ENCODE peak calls at places on chromosomes 2 and 18, in seven cellular contexts. One of them, this sample, is unnamed.

GRCh38 chr2:105396254-105397024 is 2.4 kb downstream of the FHL2 start:
- DNase-seq in fibroblast of the conjunctiva: peak
- DNase-seq in GM13976: no peak
- DNase-seq in retina: no peak
- DNase-seq in activated CD4-positive, alpha-beta T cell treated with anti-CD3 and anti-CD28 coated beads, Interleukin-2, amount 50 U/mL, for 1 hour: no peak
- DNase-seq in NCI-H460: peak
- DNase-seq in NCI-H2171: no peak
- DNase-seq in this sample: peak

GRCh38 chr2:96100893-96101304 is 15.5 kb downstream of the ADRA2B start:
- DNase-seq in fibroblast of the conjunctiva: no peak
- DNase-seq in GM13976: no peak
- DNase-seq in retina: no peak
- DNase-seq in activated CD4-positive, alpha-beta T cell treated with anti-CD3 and anti-CD28 coated beads, Interleukin-2, amount 50 U/mL, for 1 hour: no peak
- DNase-seq in NCI-H460: no peak
- DNase-seq in NCI-H2171: no peak
- DNase-seq in this sample: no peak

GRCh38 chr2:135916232-135916631 is 40.0 kb upstream of the MCM6 start:
- DNase-seq in fibroblast of the conjunctiva: peak
- DNase-seq in GM13976: peak
- DNase-seq in retina: no peak
- DNase-seq in activated CD4-positive, alpha-beta T cell treated with anti-CD3 and anti-CD28 coated beads, Interleukin-2, amount 50 U/mL, for 1 hour: no peak
- DNase-seq in NCI-H460: peak
- DNase-seq in NCI-H2171: peak
- DNase-seq in this sample: peak

GRCh38 chr18:31223371-31223770 is 60.7 kb upstream of the DSC1 start:
- DNase-seq in fibroblast of the conjunctiva: no peak
- DNase-seq in GM13976: no peak
- DNase-seq in retina: no peak
- DNase-seq in activated CD4-positive, alpha-beta T cell treated with anti-CD3 and anti-CD28 coated beads, Interleukin-2, amount 50 U/mL, for 1 hour: no peak
- DNase-seq in NCI-H460: no peak
- DNase-seq in NCI-H2171: no peak
- DNase-seq in this sample: no peak

GRCh38 chr18:22230403-22231042 is 61.1 kb downstream of the GATA6 start:
- DNase-seq in fibroblast of the conjunctiva: no peak
- DNase-seq in GM13976: no peak
- DNase-seq in retina: no peak
- DNase-seq in activated CD4-positive, alpha-beta T cell treated with anti-CD3 and anti-CD28 coated beads, Interleukin-2, amount 50 U/mL, for 1 hour: no peak
- DNase-seq in NCI-H460: no peak
- DNase-seq in NCI-H2171: no peak
- DNase-seq in this sample: peak

GRCh38 chr2:158034198-158034831 is 67.4 kb upstream of the UPP2 start:
- DNase-seq in fibroblast of the conjunctiva: peak
- DNase-seq in GM13976: peak
- DNase-seq in retina: peak
- DNase-seq in activated CD4-positive, alpha-beta T cell treated with anti-CD3 and anti-CD28 coated beads, Interleukin-2, amount 50 U/mL, for 1 hour: no peak
- DNase-seq in NCI-H460: peak
- DNase-seq in NCI-H2171: peak
- DNase-seq in this sample: peak

GRCh38 chr2:11872247-11872947 is 126.0 kb downstream of the LPIN1 start:
- DNase-seq in fibroblast of the conjunctiva: no peak
- DNase-seq in GM13976: no peak
- DNase-seq in retina: no peak
- DNase-seq in activated CD4-positive, alpha-beta T cell treated with anti-CD3 and anti-CD28 coated beads, Interleukin-2, amount 50 U/mL, for 1 hour: no peak
- DNase-seq in NCI-H460: no peak
- DNase-seq in NCI-H2171: no peak
- DNase-seq in this sample: peak

GRCh38 chr2:191612496-191612895 is 65.4 kb upstream of the NABP1 start:
- DNase-seq in fibroblast of the conjunctiva: peak
- DNase-seq in GM13976: no peak
- DNase-seq in retina: no peak
- DNase-seq in activated CD4-positive, alpha-beta T cell treated with anti-CD3 and anti-CD28 coated beads, Interleukin-2, amount 50 U/mL, for 1 hour: no peak
- DNase-seq in NCI-H460: no peak
- DNase-seq in NCI-H2171: no peak
- DNase-seq in this sample: peak

GRCh38 chr2:54479422-54479821 is 23.3 kb downstream of the SPTBN1 start:
- DNase-seq in fibroblast of the conjunctiva: no peak
- DNase-seq in GM13976: no peak
- DNase-seq in retina: no peak
- DNase-seq in activated CD4-positive, alpha-beta T cell treated with anti-CD3 and anti-CD28 coated beads, Interleukin-2, amount 50 U/mL, for 1 hour: no peak
- DNase-seq in NCI-H460: no peak
- DNase-seq in NCI-H2171: no peak
- DNase-seq in this sample: peak

GRCh38 chr2:126761981-126762878 is 106.3 kb downstream of the GYPC start:
- DNase-seq in fibroblast of the conjunctiva: no peak
- DNase-seq in GM13976: no peak
- DNase-seq in retina: no peak
- DNase-seq in activated CD4-positive, alpha-beta T cell treated with anti-CD3 and anti-CD28 coated beads, Interleukin-2, amount 50 U/mL, for 1 hour: peak
- DNase-seq in NCI-H460: no peak
- DNase-seq in NCI-H2171: no peak
- DNase-seq in this sample: no peak

GRCh38 chr2:33497177-33497787 is 20.8 kb downstream of the RASGRP3 start:
- DNase-seq in fibroblast of the conjunctiva: no peak
- DNase-seq in GM13976: peak
- DNase-seq in retina: no peak
- DNase-seq in activated CD4-positive, alpha-beta T cell treated with anti-CD3 and anti-CD28 coated beads, Interleukin-2, amount 50 U/mL, for 1 hour: no peak
- DNase-seq in NCI-H460: no peak
- DNase-seq in NCI-H2171: no peak
- DNase-seq in this sample: no peak

GRCh38 chr2:109516445-109517117 is 97.2 kb downstream of the SEPTIN10 start:
- DNase-seq in fibroblast of the conjunctiva: peak
- DNase-seq in GM13976: peak
- DNase-seq in retina: peak
- DNase-seq in activated CD4-positive, alpha-beta T cell treated with anti-CD3 and anti-CD28 coated beads, Interleukin-2, amount 50 U/mL, for 1 hour: no peak
- DNase-seq in NCI-H460: peak
- DNase-seq in NCI-H2171: no peak
- DNase-seq in this sample: no peak

GRCh38 chr2:129922571-129923264 is 56.7 kb upstream of the RAB6C start:
- DNase-seq in fibroblast of the conjunctiva: no peak
- DNase-seq in GM13976: no peak
- DNase-seq in retina: peak
- DNase-seq in activated CD4-positive, alpha-beta T cell treated with anti-CD3 and anti-CD28 coated beads, Interleukin-2, amount 50 U/mL, for 1 hour: no peak
- DNase-seq in NCI-H460: no peak
- DNase-seq in NCI-H2171: peak
- DNase-seq in this sample: no peak